ENCODE peak calls at places on chromosomes 6 and 20, in seven cellular contexts. H is cardiac muscle cell, R is heart left ventricle, X is GM23248, Q is stomach, W is fibroblast of lung, L is GM06990. V is an unnamed sample. For H3K36me3 and H3K27me3, the result is how much of the 10 kb centered on the place peaks cover.

GRCh38 chr6:98958791-98959190 is 11.0 kb upstream of the FBXL4 start:
- DNase-seq in H (no peak), R (no peak), X (no peak), Q (no peak), W (peak), L (no peak), V (no peak)

GRCh38 chr6:144936764-144937163 is 651.6 kb downstream of the UTRN start:
- DNase-seq in H (no peak), R (no peak), X (peak), Q (no peak), W (peak), L (no peak), V (peak)

GRCh38 chr6:44021628-44022295 is 105.5 kb downstream of the MRPL14 start:
- DNase-seq in H (no peak), R (no peak), X (no peak), Q (no peak), W (no peak), L (no peak), V (no peak)

GRCh38 chr20:62918830-62919229 is 7.5 kb downstream of the DIDO1 start:
- DNase-seq in H (no peak), R (no peak), X (no peak), Q (no peak), W (no peak), L (no peak), V (no peak)

GRCh38 chr20:51678041-51678697 is 90.0 kb downstream of the ATP9A start:
- DNase-seq in H (peak), R (no peak), X (no peak), Q (no peak), W (peak), L (no peak), V (peak)

GRCh38 chr20:48823960-48824497 is 3.8 kb downstream of the PREX1 start:
- DNase-seq in H (peak), R (no peak), X (peak), Q (no peak), W (peak), L (peak), V (peak)

GRCh38 chr20:3283222-3283820 is 44.3 kb upstream of the SLC4A11 start:
- DNase-seq in H (no peak), R (no peak), X (no peak), Q (no peak), W (no peak), L (no peak), V (no peak)

GRCh38 chr6:163634514-163635171 is 220.1 kb downstream of the QKI start:
- DNase-seq in H (no peak), R (no peak), X (no peak), Q (no peak), W (no peak), L (no peak), V (no peak)

GRCh38 chr6:144690659-144691058 is 405.5 kb downstream of the UTRN start:
- DNase-seq in H (no peak), R (no peak), X (no peak), Q (no peak), W (no peak), L (no peak), V (no peak)

GRCh38 chr6:160661129-160661723 is 2.8 kb downstream of the LPA start:
- DNase-seq in H (no peak), R (no peak), X (no peak), Q (no peak), W (no peak), L (no peak), V (no peak)

GRCh38 chr6:135498178-135498841 is 770 bp upstream of the AHI1 start:
- DNase-seq in H (peak), R (peak), X (peak), Q (peak), W (peak), L (no peak), V (peak)

GRCh38 chr6:10692965-10693538 is 1.4 kb downstream of the C6orf52 start:
- DNase-seq in H (no peak), R (no peak), X (no peak), Q (no peak), W (no peak), L (no peak), V (no peak)

GRCh38 chr20:41005361-41005729 is 23.3 kb upstream of the TOP1 start:
- DNase-seq in H (peak), R (peak), X (peak), Q (peak), W (peak), L (no peak), V (peak)

GRCh38 chr6:32623693-32624092 is 13.5 kb upstream of the HLA-DQA1 start:
- DNase-seq in H (no peak), R (no peak), X (no peak), Q (no peak), W (no peak), L (no peak), V (no peak)

GRCh38 chr6:73580247-73581149 is 59.7 kb upstream of the EEF1A1 start:
- DNase-seq in H (peak), R (peak), X (peak), Q (peak), W (peak), L (peak), V (peak)

GRCh38 chr6:66396145-66396544 is 689.1 kb upstream of the EYS start:
- DNase-seq in H (no peak), R (no peak), X (no peak), Q (no peak), W (no peak), L (no peak), V (no peak)

GRCh38 chr6:11609324-11610071 is 71.9 kb downstream of the TMEM170B start:
- DNase-seq in H (peak), R (peak), X (peak), Q (no peak), W (peak), L (no peak), V (peak)

GRCh38 chr20:22686097-22686496 is 101.7 kb upstream of the FOXA2 start:
- DNase-seq in H (peak), R (peak), X (peak), Q (peak), W (peak), L (peak), V (peak)

GRCh38 chr20:19212524-19213502 is at the start of gene SLC24A3:
- DNase-seq in H (peak), R (peak), X (peak), Q (peak), W (peak), L (peak), V (no peak)

GRCh38 chr6:158570681-158570962 is 10.7 kb downstream of the TMEM181 start:
- DNase-seq in H (no peak), R (no peak), X (no peak), Q (no peak), W (no peak), L (no peak), V (no peak)

GRCh38 chr6:30981942-30982772 is 1.4 kb upstream of the MUC21 start:
- DNase-seq in H (peak), R (peak), X (peak), Q (peak), W (peak), L (no peak), V (peak)

GRCh38 chr6:74044417-74045096 is 348.6 kb downstream of the CD109 start:
- DNase-seq in H (peak), R (no peak), X (peak), Q (no peak), W (peak), L (no peak), V (peak)

GRCh38 chr6:34934516-34934915 is 45.5 kb downstream of the ANKS1A start:
- DNase-seq in H (peak), R (peak), X (no peak), Q (peak), W (peak), L (no peak), V (peak)

GRCh38 chr6:138692058-138692977 is 81.3 kb upstream of the CCDC28A start:
- DNase-seq in H (peak), R (peak), X (peak), Q (peak), W (peak), L (peak), V (peak)

GRCh38 chr20:10427060-10427692 is 6.8 kb downstream of the MKKS start:
- DNase-seq in H (peak), R (no peak), X (peak), Q (peak), W (peak), L (no peak), V (peak)

GRCh38 chr6:4004249-4004648 is 74.7 kb downstream of the FAM217A start:
- DNase-seq in H (no peak), R (no peak), X (no peak), Q (no peak), W (no peak), L (no peak), V (no peak)

GRCh38 chr20:51338692-51339440 is 203.7 kb downstream of the NFATC2 start:
- DNase-seq in H (peak), R (no peak), X (peak), Q (no peak), W (peak), L (no peak), V (peak)

GRCh38 chr20:14632906-14633305 is 295.5 kb upstream of the FLRT3 start:
- DNase-seq in H (peak), R (peak), X (no peak), Q (no peak), W (no peak), L (no peak), V (no peak)

GRCh38 chr6:139853302-139853992 is 479.0 kb upstream of the CITED2 start:
- DNase-seq in H (no peak), R (no peak), X (peak), Q (no peak), W (peak), L (no peak), V (no peak)

GRCh38 chr20:1280421-1281102 is 14.5 kb downstream of the SNPH start:
- DNase-seq in H (no peak), R (no peak), X (peak), Q (no peak), W (peak), L (no peak), V (no peak)

GRCh38 chr6:113015249-113015648 is 668.1 kb downstream of the RFPL4B start:
- DNase-seq in H (peak), R (no peak), X (peak), Q (no peak), W (peak), L (no peak), V (no peak)

GRCh38 chr6:33014841-33015634 is 5.6 kb upstream of the HLA-DOA start:
- DNase-seq in H (peak), R (no peak), X (peak), Q (peak), W (peak), L (peak), V (peak)

DNA sequence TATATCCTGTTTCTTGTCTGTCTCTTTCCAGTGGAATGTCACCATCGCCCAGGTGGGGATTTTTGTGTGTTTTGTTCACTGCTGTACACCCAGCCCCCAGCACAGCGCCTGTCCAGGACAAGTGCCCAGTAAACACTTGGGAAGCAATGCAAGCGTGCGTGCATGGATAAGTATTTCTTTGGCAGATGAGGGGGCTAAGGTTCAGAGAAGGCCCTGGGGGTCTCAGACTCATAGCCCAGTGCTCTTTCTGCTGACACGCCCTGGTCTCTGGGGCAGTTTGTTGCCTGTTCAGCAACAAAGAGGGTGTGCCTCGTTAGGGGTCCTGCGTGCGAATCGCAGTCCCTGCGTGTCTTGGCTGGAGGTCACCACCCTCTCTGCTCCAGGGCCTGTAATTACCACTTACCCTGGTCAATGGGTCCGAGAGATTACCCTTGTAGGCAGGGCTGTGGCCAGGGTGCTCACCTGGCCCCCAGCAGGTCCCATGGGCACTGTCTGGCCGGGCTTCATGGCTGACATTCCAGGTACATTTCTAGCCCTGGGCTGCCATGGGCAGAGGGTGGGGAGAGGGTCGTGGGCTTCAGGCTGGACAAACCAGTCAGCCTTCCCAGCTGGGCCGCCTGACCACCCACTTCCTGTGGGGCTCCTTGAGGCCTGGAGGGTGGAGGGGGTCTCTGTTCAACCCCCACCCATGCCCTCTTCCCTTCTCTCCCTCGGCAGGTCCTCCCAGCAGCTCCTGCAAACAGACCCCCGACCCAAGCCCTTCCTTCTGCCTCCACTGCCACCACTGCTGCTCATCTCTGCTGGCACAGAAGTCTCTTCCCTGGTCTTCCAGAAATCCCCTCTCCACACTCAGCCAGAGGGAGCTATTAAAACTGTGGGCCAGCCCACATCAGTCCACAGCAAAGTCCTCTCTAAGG is 87.1 kb downstream of the CEBPB start:
- DNase-seq in H (no peak), R (peak), X (no peak), Q (no peak), W (no peak), L (no peak), V (no peak)
- H3K4me3 ChIP-seq in H (no peak), R (no peak), X (no peak), Q (no peak), W (no peak), L (no peak), V (no peak)

GRCh38 chr20:38499366-38499765 is 26.7 kb downstream of the RALGAPB start:
- DNase-seq in H (no peak), R (no peak), X (no peak), Q (no peak), W (no peak), L (no peak), V (no peak)
- H3K36me3 ChIP-seq in H (under half), R (under half), X (half or more), Q (half or more), W (under half), L (under half), V (half or more)

DNA sequence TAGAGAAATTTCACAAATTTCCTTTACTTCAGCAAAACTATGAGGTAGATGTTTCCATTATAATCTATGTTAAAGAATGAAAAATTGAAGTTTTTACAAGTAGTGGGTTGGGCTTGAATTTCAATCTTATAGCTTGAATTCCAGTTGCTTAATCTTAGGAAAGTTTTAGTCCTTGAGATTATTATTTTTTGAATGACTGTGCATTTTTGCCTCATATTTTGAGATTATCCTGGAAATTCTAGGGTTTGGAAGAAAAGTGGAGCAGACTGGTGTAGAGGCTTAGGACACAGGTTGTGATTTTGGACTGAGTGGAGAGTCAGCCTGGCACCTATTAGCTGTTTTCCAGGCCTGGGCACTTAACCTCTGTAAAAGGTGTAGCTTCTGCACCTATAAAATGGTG is 5.7 kb downstream of the MTCL3 start:
- DNase-seq in H (no peak), R (no peak), X (no peak), Q (no peak), W (no peak), L (no peak), V (no peak)
- H3K27me3 ChIP-seq in H (under half), R (under half), X (under half), Q (under half), W (under half), L (under half), V (under half)

GRCh38 chr20:53057579-53057978 is 85.4 kb downstream of the TSHZ2 start:
- DNase-seq in H (no peak), R (no peak), X (no peak), Q (no peak), W (no peak), L (no peak), V (no peak)
- H3K4me3 ChIP-seq in H (no peak), R (no peak), X (no peak), Q (no peak), W (no peak), L (no peak), V (no peak)

GRCh38 chr20:59037386-59037785 is 5.2 kb downstream of the PRELID3B start:
- DNase-seq in H (no peak), R (no peak), X (no peak), Q (no peak), W (no peak), L (no peak), V (no peak)
- H3K36me3 ChIP-seq in H (under half), R (under half), X (under half), Q (under half), W (under half), L (under half), V (half or more)

GRCh38 chr6:132401941-132402275 is 633 bp upstream of the MOXD1 start:
- DNase-seq in H (no peak), R (no peak), X (peak), Q (no peak), W (no peak), L (no peak), V (no peak)

GRCh38 chr6:132404330-132404729 is 3.1 kb upstream of the MOXD1 start:
- DNase-seq in H (no peak), R (no peak), X (no peak), Q (no peak), W (no peak), L (no peak), V (no peak)

GRCh38 chr6:132401120-132401940 is at the start of gene MOXD1:
- DNase-seq in H (peak), R (peak), X (peak), Q (peak), W (peak), L (peak), V (peak)

GRCh38 chr6:132405143-132405915 is 4.1 kb upstream of the MOXD1 start:
- DNase-seq in H (no peak), R (no peak), X (peak), Q (no peak), W (peak), L (peak), V (no peak)

GRCh38 chr6:132404736-132405135 is 3.5 kb upstream of the MOXD1 start:
- DNase-seq in H (no peak), R (no peak), X (peak), Q (no peak), W (peak), L (no peak), V (peak)
- H3K27me3 ChIP-seq in H (under half), R (under half), X (under half), Q (under half), W (under half), L (under half), V (under half)

DNA sequence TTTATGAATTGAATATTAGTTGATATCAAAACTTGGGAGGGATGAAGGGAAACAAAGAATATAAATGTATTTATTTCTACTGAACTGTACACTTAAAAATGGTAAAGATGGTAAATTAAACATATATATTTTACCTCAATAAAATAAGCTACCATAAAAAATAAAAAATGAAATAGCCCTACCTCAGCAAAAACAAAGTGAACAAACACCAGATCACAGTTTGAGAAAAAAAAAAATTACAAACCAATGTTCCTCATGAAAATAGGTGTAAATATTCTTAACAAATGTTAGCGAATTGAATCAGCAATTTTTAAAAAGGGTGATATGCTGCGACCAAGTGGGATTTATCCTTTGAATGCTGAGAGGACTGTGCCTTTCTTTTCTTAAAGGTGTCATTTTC is 28.3 kb upstream of the ZNF184 start:
- DNase-seq in H (no peak), R (no peak), X (no peak), Q (no peak), W (no peak), L (no peak), V (no peak)
- H3K4me3 ChIP-seq in H (no peak), R (no peak), X (no peak), Q (no peak), W (no peak), L (no peak), V (no peak)